ENCODE peak calls at places on chromosomes 16 and 17, in seven cellular contexts. X is cardiac muscle cell, U is IMR-90, L is tibial nerve, M is A549, O is ovary, E is mammary epithelial cell. I is an unnamed sample.
A peak's percentile ranks its signal among the peaks of the same experiment; 100 is the strongest.

GRCh38 chr17:10061131-10061581 is 137.2 kb downstream of the GAS7 start:
- DNase-seq in E (no peak), L (no peak), O (no peak), U (no peak), X (no peak), M (no peak), I (no peak)

GRCh38 chr17:57672971-57673370 is 72.1 kb downstream of the CCDC182 start:
- DNase-seq in M (no peak), O (no peak), L (no peak), U (no peak), X (no peak), E (peak; percentile 10), I (no peak)

GRCh38 chr17:61002316-61002736 is 324.7 kb downstream of the BCAS3 start:
- DNase-seq in O (no peak), L (no peak), U (peak; percentile 79), M (peak; percentile 7), X (peak; percentile 55), E (peak; percentile 12), I (peak; percentile 24)

GRCh38 chr16:51851111-51851510 is 695.8 kb downstream of the TOX3 start:
- DNase-seq in O (no peak), U (no peak), X (no peak), M (no peak), L (no peak), E (peak; percentile 38), I (no peak)

GRCh38 chr17:83068641-83069570 is 10.5 kb upstream of the METRNL start:
- DNase-seq in X (no peak), O (no peak), M (no peak), E (no peak), L (no peak), U (no peak), I (no peak)

GRCh38 chr17:27671591-27671910 is 40.6 kb downstream of the LGALS9 start:
- DNase-seq in U (no peak), O (no peak), E (no peak), M (no peak), L (no peak), X (no peak), I (no peak)

GRCh38 chr17:7873051-7873450 is 15.2 kb downstream of the CYB5D1 start:
- DNase-seq in O (no peak), L (no peak), M (no peak), E (no peak), X (peak; percentile 50), U (peak; percentile 30), I (no peak)

GRCh38 chr17:65088621-65089385 is 32.3 kb upstream of the GNA13 start:
- DNase-seq in M (no peak), O (no peak), U (no peak), L (no peak), E (peak; percentile 74), X (no peak), I (no peak)

GRCh38 chr17:7856081-7856791 is 1.1 kb downstream of the NAA38 start:
- DNase-seq in U (no peak), X (no peak), M (no peak), E (no peak), O (peak; percentile 83), L (peak; percentile 35), I (no peak)

GRCh38 chr16:5024632-5025031 is 9.1 kb downstream of the NAGPA start:
- DNase-seq in L (no peak), X (no peak), O (no peak), M (peak; percentile 82), E (peak; percentile 45), U (no peak), I (no peak)

GRCh38 chr16:27706156-27706705 is 156.3 kb downstream of the KATNIP start:
- DNase-seq in M (no peak), L (no peak), X (no peak), E (no peak), U (no peak), O (peak; percentile 7), I (no peak)

GRCh38 chr17:37737971-37738370 is 6.9 kb downstream of the HNF1B start:
- DNase-seq in O (no peak), X (no peak), E (no peak), M (no peak), L (no peak), U (peak; percentile 61), I (peak; percentile 43)

GRCh38 chr17:14784997-14785696 is 480.0 kb downstream of the PMP22 start:
- DNase-seq in E (peak; percentile 40), L (no peak), M (no peak), X (no peak), O (no peak), U (no peak), I (no peak)

GRCh38 chr17:50102164-50102991 is 7.2 kb downstream of the PDK2 start:
- DNase-seq in U (no peak), E (no peak), L (no peak), M (no peak), O (no peak), X (no peak), I (no peak)

GRCh38 chr16:7246578-7246977 is 86.1 kb upstream of the RBFOX1 start:
- DNase-seq in X (peak; percentile 82), O (no peak), L (no peak), E (no peak), M (no peak), U (no peak), I (no peak)

GRCh38 chr17:51083976-51084375 is 36.7 kb downstream of the SPAG9 start:
- DNase-seq in X (no peak), L (no peak), U (no peak), O (no peak), E (no peak), M (no peak), I (no peak)

GRCh38 chr16:83882118-83882879 is 16.6 kb upstream of the MLYCD start:
- DNase-seq in L (no peak), X (peak; percentile 86), M (no peak), O (no peak), U (no peak), E (no peak), I (no peak)

GRCh38 chr17:41678907-41679739 is 9.6 kb upstream of the EIF1 start:
- DNase-seq in O (no peak), L (no peak), X (no peak), U (peak; percentile 28), M (no peak), E (peak; percentile 77), I (no peak)

DNA sequence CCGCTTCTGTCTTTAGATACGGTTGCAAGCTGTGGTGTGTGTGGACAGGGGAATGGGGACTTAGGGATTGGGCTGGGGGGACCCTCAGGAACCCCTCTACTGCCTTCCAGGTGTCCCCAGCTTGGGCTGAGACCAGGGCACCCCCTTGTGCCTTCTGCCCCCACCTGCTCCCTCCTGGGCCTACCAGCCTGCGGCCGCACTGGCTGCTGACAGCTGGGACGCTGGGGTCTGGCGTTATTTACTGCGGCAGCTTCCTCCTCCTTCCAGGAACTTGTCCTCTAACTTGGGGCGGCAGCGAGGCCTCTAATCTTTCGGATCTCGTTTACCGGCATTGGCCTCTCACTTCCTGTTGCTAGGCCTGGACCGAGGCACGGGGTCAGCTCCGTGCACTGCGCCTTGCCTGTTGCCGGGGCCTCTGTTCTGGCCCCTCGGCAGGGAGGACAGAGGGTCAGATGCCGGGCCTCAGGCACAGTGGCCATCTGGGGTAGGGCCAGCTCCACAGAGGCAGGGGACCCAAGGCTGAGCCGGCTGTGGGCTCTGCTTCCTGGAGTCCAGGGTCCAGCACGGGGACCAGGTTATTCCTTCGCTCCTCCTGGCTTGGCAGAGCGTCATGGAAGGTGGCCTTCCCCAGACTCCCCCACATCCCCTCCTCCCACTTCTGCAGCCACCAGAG is 31.8 kb downstream of the TMEM235 start:
- DNase-seq in L (no peak), M (no peak), O (no peak), X (no peak), U (no peak), E (no peak), I (no peak)
- H3K27ac ChIP-seq in L (peak overlapping the region; percentile 54), M (no peak overlapping the region), O (no peak overlapping the region), X (peak overlapping the region; percentile 76), U (no peak overlapping the region), E (no peak overlapping the region), I (no peak overlapping the region)

DNA sequence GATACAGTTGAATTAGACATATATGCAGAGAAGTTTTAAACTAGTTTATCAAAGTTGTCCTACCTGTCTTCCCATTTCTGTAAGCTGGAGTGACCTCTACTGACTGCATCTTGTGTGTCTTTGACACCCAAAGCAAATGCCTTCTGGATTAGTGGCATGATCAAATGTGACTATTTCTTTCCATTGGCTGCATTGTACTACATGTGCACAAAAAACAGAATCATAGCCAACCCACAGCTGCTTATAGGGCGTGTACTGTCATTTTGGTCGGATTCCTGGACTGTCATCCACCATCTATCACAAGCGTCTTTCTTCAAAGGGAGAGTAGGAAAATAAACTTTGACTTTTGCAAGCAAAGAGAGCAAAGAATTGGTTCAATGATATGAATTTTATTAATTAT is 310.6 kb downstream of the MAP2K6 start:
- DNase-seq in O (no peak), L (no peak), U (no peak), E (no peak), M (no peak), X (no peak), I (no peak)
- TF ChIP-seq CTCF in O (no peak), L (no peak), U (no peak), E (no peak), M (no peak), X (no peak), I (no peak)

GRCh38 chr17:18074566-18075272 is 13.0 kb upstream of the DRG2 start:
- DNase-seq in L (no peak), U (no peak), X (no peak), E (no peak), M (no peak), O (no peak), I (no peak)

GRCh38 chr17:18076941-18077340 is 10.8 kb upstream of the DRG2 start:
- DNase-seq in M (no peak), U (peak; percentile 19), L (no peak), E (no peak), X (no peak), O (no peak), I (no peak)

GRCh38 chr17:18084256-18084655 is 3.5 kb upstream of the DRG2 start:
- DNase-seq in O (no peak), E (no peak), X (no peak), L (no peak), U (no peak), M (no peak), I (no peak)

GRCh38 chr17:18079543-18079942 is 8.2 kb upstream of the DRG2 start:
- DNase-seq in X (no peak), M (no peak), E (no peak), O (no peak), L (no peak), U (no peak), I (no peak)
- H3K27ac ChIP-seq in X (no peak overlapping the region), M (no peak overlapping the region), E (no peak overlapping the region), O (no peak overlapping the region), L (no peak overlapping the region), U (no peak overlapping the region), I (no peak overlapping the region)

DNA sequence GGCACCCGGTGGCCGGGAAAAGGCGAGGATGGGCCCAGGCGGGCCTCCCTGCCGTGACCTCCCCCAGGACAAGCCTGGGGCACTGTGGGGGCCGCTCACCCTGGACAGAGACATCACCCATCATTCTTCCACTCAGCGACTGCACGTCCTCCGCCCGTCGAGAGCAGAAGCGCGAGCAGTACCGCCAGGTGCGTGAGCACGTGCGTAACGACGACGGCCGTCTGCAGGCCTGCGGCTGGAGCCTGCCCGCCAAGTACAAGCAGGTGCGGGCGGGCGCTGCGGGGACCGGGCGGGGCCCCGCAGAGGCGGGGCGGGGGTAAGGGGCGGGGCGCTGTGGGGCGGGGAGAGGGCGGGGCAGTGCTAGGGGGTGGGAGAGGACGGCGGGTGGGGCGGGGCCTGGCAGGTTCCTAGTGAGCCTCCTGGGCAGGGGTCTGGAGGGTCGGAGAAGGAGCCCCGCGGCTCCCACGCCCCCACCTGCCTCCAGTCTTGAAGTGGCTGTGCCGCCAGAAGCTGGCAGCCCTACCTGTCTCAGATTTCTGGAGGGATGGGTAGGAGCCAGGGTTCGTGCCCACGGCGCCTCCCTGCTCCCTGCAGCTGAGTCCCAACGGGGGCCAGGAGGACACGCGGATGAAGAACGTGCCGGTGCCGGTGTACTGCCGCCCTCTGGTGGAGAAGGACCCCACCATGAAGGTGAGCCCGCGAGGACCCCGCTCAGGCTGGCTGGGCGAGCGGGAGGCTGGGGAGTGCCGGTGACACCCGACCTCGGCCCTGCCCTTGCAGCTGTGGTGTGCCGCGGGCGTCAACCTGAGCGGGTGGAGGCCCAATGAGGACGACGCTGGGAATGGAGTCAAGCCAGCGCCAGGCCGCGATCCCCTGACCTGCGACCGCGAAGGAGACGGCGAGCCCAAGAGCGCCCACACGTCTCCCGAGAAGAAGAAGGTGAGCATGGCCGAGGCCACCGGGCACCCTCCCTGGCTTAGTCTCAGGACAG is 7.5 kb downstream of the NME3 start:
- DNase-seq in O (peak; percentile 68), E (no peak), U (no peak), L (no peak), M (no peak), X (peak; percentile 60), I (no peak)
- TF ChIP-seq CTCF in O (no peak), E (peak; percentile 26), U (peak; percentile 27), L (no peak), M (peak; percentile 46), X (peak; percentile 38), I (peak; percentile 76)

I was measured in brain microvascular endothelial cell.